ENCODE peak calls at places on chromosomes 5 and 9, in four cellular contexts. L is lower leg skin, U is activated B cell treated with CpG ODN at 0.5 μM for 24 hours, E is B cell. C is an unnamed sample.

GRCh38 chr5:145830594-145830993 is 4.5 kb downstream of the PRELID2 start:
- DNase-seq in E (no peak), U (no peak), L (no peak), C (no peak)

GRCh38 chr5:60382761-60383160 is 317.2 kb downstream of the DEPDC1B start:
- DNase-seq in U (no peak), E (no peak), L (no peak), C (no peak)

GRCh38 chr9:120490888-120491595 is 88.9 kb downstream of the CDK5RAP2 start:
- DNase-seq in L (no peak), E (peak), U (no peak), C (no peak)

GRCh38 chr9:99385814-99386279 is 163.8 kb downstream of the SEC61B start:
- DNase-seq in U (no peak), L (no peak), E (no peak), C (no peak)

GRCh38 chr5:99034336-99034735 is 105.5 kb upstream of the CHD1 start:
- DNase-seq in E (no peak), L (no peak), U (no peak), C (no peak)

GRCh38 chr9:123318961-123319421 is 37.0 kb upstream of the CRB2 start:
- DNase-seq in E (no peak), U (no peak), L (no peak), C (no peak)

GRCh38 chr5:83000922-83001321 is 76.3 kb downstream of the TMEM167A start:
- DNase-seq in U (no peak), E (no peak), L (no peak), C (no peak)

GRCh38 chr5:72815580-72816296 is 723 bp upstream of the TNPO1 start:
- DNase-seq in L (no peak), U (no peak), E (peak), C (no peak)

GRCh38 chr9:124298646-124299235 is 41.0 kb downstream of the NEK6 start:
- DNase-seq in U (no peak), E (no peak), L (no peak), C (no peak)

GRCh38 chr5:132774896-132775295 is 2.1 kb downstream of the SEPTIN8 start:
- DNase-seq in E (no peak), U (no peak), L (no peak), C (no peak)

GRCh38 chr5:111197523-111197922 is 26.7 kb upstream of the CAMK4 start:
- DNase-seq in E (no peak), U (no peak), L (no peak), C (no peak)

GRCh38 chr5:116388564-116389258 is 185.9 kb downstream of the SEMA6A start:
- DNase-seq in L (no peak), E (no peak), U (no peak), C (no peak)

GRCh38 chr5:132592521-132592920 is 35.7 kb downstream of the RAD50 start:
- DNase-seq in E (no peak), L (no peak), U (no peak), C (no peak)

GRCh38 chr5:32021771-32022170 is 152.3 kb downstream of the GOLPH3 start:
- DNase-seq in L (no peak), U (no peak), E (no peak), C (no peak)

GRCh38 chr9:127049044-127049443 is 73.4 kb downstream of the ANGPTL2 start:
- DNase-seq in U (no peak), E (no peak), L (peak), C (no peak)

GRCh38 chr9:686381-686813 is 155.1 kb upstream of the DMRT1 start:
- DNase-seq in E (no peak), L (peak), U (no peak), C (no peak)

GRCh38 chr5:159097461-159098284 is 2.0 kb downstream of the EBF1 start:
- DNase-seq in U (peak), L (peak), E (peak), C (no peak)

GRCh38 chr5:95746194-95746593 is 15.1 kb downstream of the RHOBTB3 start:
- DNase-seq in L (no peak), U (no peak), E (no peak), C (no peak)

GRCh38 chr9:80061940-80062339 is 490.2 kb downstream of the TLE4 start:
- DNase-seq in L (no peak), E (no peak), U (no peak), C (no peak)

GRCh38 chr9:134059661-134060395 is 8.0 kb downstream of the BRD3 start:
- DNase-seq in L (no peak), U (peak), E (peak), C (peak)

GRCh38 chr9:134057311-134057665 is 10.5 kb downstream of the BRD3 start:
- DNase-seq in L (no peak), U (no peak), E (no peak), C (no peak)

GRCh38 chr9:134059188-134059641 is 8.6 kb downstream of the BRD3 start:
- DNase-seq in U (peak), L (no peak), E (peak), C (peak)

GRCh38 chr9:134057751-134058701 is 9.8 kb downstream of the BRD3 start:
- DNase-seq in L (no peak), E (peak), U (no peak), C (no peak)

DNA sequence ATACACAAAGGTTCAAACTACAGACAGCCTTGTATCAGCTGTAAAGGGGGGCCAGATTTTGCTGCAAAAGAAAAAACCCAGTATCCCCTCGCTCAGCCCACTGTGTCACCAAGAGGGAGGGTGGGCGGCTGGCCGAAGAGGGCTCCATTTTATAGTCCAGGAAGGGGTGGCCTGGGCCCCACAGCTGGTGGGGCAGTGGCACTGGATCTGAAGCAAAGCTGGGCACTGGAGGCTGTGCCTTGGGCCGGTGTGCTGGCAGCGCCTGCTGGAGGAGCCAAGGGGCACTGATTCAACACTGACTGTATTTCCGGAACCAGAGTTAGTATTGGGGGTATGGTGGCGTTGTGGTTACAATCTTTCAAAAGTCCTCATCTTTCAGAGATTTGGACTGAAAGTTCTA is 9.1 kb downstream of the BRD3 start:
- DNase-seq in L (no peak), U (no peak), E (peak), C (no peak)
- TF ChIP-seq CTCF in L (no peak), U (no peak), E (no peak), C (no peak)

GRCh38 chr5:669111-669841 is 23.9 kb downstream of the TPPP start:
- DNase-seq in U (peak), E (peak), L (no peak), C (no peak)
- TF ChIP-seq CTCF in U (no peak), E (peak), L (no peak), C (peak)

GRCh38 chr5:124773291-124774001 is 27.0 kb upstream of the ZNF608 start:
- DNase-seq in L (no peak), U (no peak), E (no peak), C (no peak)
- TF ChIP-seq CTCF in L (no peak), U (no peak), E (no peak), C (no peak)

GRCh38 chr5:78568676-78569075 is 79.9 kb downstream of the LHFPL2 start:
- DNase-seq in E (no peak), L (no peak), U (no peak), C (no peak)

GRCh38 chr5:78569441-78569840 is 79.1 kb downstream of the LHFPL2 start:
- DNase-seq in L (no peak), E (no peak), U (no peak), C (no peak)

GRCh38 chr5:78568212-78568611 is 80.4 kb downstream of the LHFPL2 start:
- DNase-seq in L (no peak), E (no peak), U (no peak), C (no peak)

GRCh38 chr5:78565395-78565794 is 83.2 kb downstream of the LHFPL2 start:
- DNase-seq in L (no peak), E (no peak), U (no peak), C (no peak)

GRCh38 chr5:78566747-78567449 is 81.7 kb downstream of the LHFPL2 start:
- DNase-seq in L (no peak), E (no peak), U (no peak), C (no peak)
- TF ChIP-seq CTCF in L (no peak), E (no peak), U (no peak), C (no peak)

GRCh38 chr5:154461531-154461930 is 15.7 kb downstream of the SAP30L start:
- DNase-seq in U (no peak), E (no peak), L (no peak), C (no peak)
- TF ChIP-seq CTCF in U (no peak), E (no peak), L (no peak), C (peak)

DNA sequence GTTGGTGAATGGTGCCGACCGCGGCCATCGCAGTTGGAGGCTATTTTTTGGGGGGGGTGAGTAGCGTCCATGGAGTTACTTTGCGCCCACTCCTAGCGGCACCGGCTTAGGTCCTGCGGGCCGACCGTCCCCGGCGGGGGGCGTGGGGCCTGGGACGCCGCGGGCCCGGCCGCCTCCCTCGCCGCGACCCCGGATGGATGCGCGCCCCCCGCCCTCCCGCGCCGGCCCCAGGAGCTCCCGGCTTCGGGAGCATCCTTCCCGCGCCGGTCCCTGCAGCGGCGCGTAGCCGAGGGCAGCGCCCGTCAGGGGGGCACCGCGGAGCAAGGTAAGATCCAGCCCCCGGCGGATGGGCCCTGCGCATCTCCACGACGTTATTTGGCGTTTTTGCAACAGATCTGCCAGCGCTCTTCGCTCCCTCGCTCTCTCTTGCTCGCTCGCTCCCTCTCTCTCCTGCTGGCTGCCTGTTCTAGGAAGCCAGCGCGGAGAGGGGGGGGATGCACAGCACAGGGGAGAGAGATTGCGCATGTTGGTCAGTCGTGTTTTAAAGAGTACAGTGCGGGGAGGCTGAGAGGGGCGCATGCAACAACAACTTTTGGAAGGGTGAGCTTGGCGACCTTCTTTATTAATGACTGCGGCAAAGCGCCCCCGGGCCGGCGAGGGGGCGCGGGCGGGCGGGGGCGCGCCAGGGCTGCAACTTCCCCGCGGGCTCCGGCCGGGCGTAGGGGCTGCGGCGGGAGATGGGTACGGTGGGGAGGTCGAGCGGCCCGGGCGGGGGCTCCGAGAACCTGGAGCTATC is 415 bp downstream of the JADE2 start:
- DNase-seq in L (peak), E (peak), U (peak), C (no peak)
- TF ChIP-seq CTCF in L (no peak), E (no peak), U (no peak), C (no peak)

GRCh38 chr9:93020151-93020550 is 38.4 kb upstream of the SUSD3 start:
- DNase-seq in U (no peak), E (no peak), L (no peak), C (no peak)
- TF ChIP-seq CTCF in U (no peak), E (no peak), L (no peak), C (no peak)

GRCh38 chr5:141245250-141245717 is at the start of gene PCDHB15:
- DNase-seq in L (no peak), E (no peak), U (no peak), C (no peak)
- TF ChIP-seq CTCF in L (no peak), E (no peak), U (no peak), C (peak)

DNA sequence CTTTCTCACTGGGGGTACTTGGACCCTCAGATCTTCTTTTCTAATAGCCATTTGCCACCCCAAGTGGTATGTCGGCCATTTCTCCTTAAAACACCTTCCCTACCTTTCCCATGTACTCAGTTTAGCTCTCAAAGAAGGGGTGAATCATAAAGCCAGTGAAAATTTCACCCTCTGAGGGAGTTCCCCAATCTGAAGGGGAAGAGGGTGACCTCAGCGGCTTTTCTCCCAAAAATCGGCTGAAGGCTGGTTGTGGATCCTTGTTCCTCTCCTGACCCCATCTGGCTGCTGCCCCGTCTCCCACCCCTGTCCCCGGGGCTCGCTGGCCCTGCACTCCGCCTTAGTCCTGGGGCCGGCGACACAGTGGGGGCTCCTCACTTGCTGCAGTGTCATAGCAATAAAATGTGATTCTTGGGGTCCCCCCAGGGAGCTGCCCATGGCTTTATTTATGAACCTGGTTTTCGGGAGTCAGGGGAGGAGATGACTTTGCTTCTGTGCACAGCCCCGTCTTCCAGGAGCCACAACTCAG is 17.3 kb upstream of the LTC4S start:
- DNase-seq in U (no peak), L (no peak), E (no peak), C (no peak)
- TF ChIP-seq CTCF in U (no peak), L (no peak), E (no peak), C (no peak)